ENCODE peak calls at places on chromosomes 12 and 14, in four cellular contexts. F is mesenchymal stem cell, N is H1, K is trophoblast cell. Y is an unnamed sample.

GRCh38 chr14:23378612-23379220 is 1.9 kb downstream of the CMTM5 start:
- DNase-seq in F (no peak), N (no peak), K (no peak), Y (no peak)

GRCh38 chr12:124713436-124714082 is 146.1 kb upstream of the NCOR2 start:
- DNase-seq in F (peak), N (no peak), K (peak), Y (no peak)

GRCh38 chr14:73802431-73803188 is 49.0 kb upstream of the PTGR2 start:
- DNase-seq in F (peak), N (no peak), K (no peak), Y (no peak)

GRCh38 chr12:126898562-126898961 is 1368.4 kb upstream of the TMEM132C start:
- DNase-seq in F (no peak), N (no peak), K (no peak), Y (no peak)

GRCh38 chr12:65595016-65595560 is 229.2 kb upstream of the HMGA2 start:
- DNase-seq in F (no peak), N (peak), K (no peak), Y (no peak)

GRCh38 chr12:132429122-132429931 is 60.6 kb upstream of the FBRSL1 start:
- DNase-seq in F (no peak), N (peak), K (no peak), Y (no peak)

GRCh38 chr12:92234533-92234932 is 88.9 kb upstream of the BTG1 start:
- DNase-seq in F (no peak), N (no peak), K (no peak), Y (no peak)

GRCh38 chr14:94769413-94770250 is at the start of gene GSC:
- DNase-seq in F (peak), N (peak), K (no peak), Y (no peak)

GRCh38 chr14:96280104-96280503 is 24.1 kb downstream of the BDKRB1 start:
- DNase-seq in F (peak), N (no peak), K (no peak), Y (no peak)

GRCh38 chr14:87109271-87109670 is 883.7 kb downstream of the GALC start:
- DNase-seq in F (no peak), N (no peak), K (no peak), Y (no peak)

GRCh38 chr12:130806574-130806973 is 32.5 kb downstream of the STX2 start:
- DNase-seq in F (no peak), N (no peak), K (no peak), Y (no peak)

GRCh38 chr14:60652674-60653387 is 3.6 kb upstream of the SIX1 start:
- DNase-seq in F (no peak), N (no peak), K (no peak), Y (peak)

GRCh38 chr14:60653388-60653690 is 4.1 kb upstream of the SIX1 start:
- DNase-seq in F (no peak), N (peak), K (no peak), Y (no peak)

GRCh38 chr14:60653709-60654161 is 4.5 kb upstream of the SIX1 start:
- DNase-seq in F (no peak), N (peak), K (no peak), Y (no peak)

GRCh38 chr14:60655114-60655897 is 6.0 kb upstream of the SIX1 start:
- DNase-seq in F (no peak), N (peak), K (no peak), Y (peak)

GRCh38 chr14:60654303-60654925 is 5.1 kb upstream of the SIX1 start:
- DNase-seq in F (no peak), N (no peak), K (no peak), Y (peak)
- H3K4me3 ChIP-seq in F (no peak), N (no peak), K (no peak), Y (no peak)

DNA sequence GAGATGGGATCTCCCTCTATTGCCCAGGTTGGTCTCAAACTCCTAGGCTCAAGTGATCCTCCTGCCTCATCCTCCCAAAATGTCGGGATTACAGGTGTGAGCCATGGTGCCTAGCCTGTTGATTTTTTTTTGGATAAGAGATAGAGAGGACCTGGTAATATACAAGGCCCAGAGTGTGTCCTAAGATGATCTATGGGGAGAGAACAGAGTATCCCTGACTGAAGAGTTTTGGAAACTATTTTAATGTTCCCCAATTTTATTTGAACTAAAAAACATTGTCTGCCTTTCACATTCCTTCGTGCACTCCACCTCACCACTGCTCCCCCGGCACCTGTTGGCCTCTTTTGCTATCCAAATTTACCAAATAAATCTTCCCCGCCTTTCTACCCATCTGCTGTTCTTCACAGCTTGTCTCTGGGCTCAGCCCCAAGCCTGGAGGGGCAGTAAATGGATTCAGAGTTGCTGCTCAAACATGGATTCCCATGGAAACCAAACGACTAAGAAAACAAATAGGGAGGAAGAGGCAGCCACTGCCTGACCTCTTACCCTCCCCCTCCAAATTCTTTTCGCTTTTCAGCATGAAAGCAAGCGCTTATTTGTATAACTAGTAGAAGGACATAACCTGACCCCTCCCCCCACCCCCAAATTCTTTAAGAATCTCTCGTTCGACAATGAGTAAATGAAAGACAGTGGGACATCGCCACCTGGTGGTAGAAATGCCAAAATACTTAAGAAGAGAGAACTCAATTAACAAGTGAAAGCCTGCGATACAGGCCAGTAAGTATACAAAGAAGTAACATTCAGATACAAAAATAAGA is 22.6 kb downstream of the OR10G3 start:
- DNase-seq in F (peak), N (peak), K (peak), Y (peak)
- H2BK12ac ChIP-seq in F (no peak), N (peak), K (no peak), Y (no peak)

GRCh38 chr14:89955418-89956293 is at the start of gene TDP1:
- DNase-seq in F (peak), N (peak), K (peak), Y (peak)

GRCh38 chr14:89954045-89955021 is at the start of gene EFCAB11:
- DNase-seq in F (peak), N (peak), K (peak), Y (peak)

GRCh38 chr14:89957791-89958190 is 2.1 kb downstream of the TDP1 start:
- DNase-seq in F (peak), N (no peak), K (no peak), Y (no peak)

GRCh38 chr14:89955022-89955414 is 488 bp upstream of the EFCAB11 start:
- DNase-seq in F (no peak), N (no peak), K (no peak), Y (no peak)

GRCh38 chr14:89956294-89957009 is 725 bp downstream of the TDP1 start:
- DNase-seq in F (peak), N (no peak), K (peak), Y (peak)
- H2AFZ ChIP-seq in F (peak), N (peak), K (peak), Y (peak)

GRCh38 chr14:100214768-100215079 is 24.2 kb upstream of the YY1 start:
- DNase-seq in F (peak), N (no peak), K (no peak), Y (no peak)

GRCh38 chr14:100212476-100213333 is 26.2 kb upstream of the YY1 start:
- DNase-seq in F (no peak), N (no peak), K (no peak), Y (no peak)

GRCh38 chr14:100213587-100213955 is 25.4 kb upstream of the YY1 start:
- DNase-seq in F (no peak), N (no peak), K (no peak), Y (no peak)

GRCh38 chr14:100215330-100215885 is 23.5 kb upstream of the YY1 start:
- DNase-seq in F (no peak), N (no peak), K (no peak), Y (no peak)

GRCh38 chr14:100213956-100214767 is 24.8 kb upstream of the YY1 start:
- DNase-seq in F (peak), N (peak), K (peak), Y (peak)
- H3K4me3 ChIP-seq in F (peak), N (peak), K (peak), Y (peak)

DNA sequence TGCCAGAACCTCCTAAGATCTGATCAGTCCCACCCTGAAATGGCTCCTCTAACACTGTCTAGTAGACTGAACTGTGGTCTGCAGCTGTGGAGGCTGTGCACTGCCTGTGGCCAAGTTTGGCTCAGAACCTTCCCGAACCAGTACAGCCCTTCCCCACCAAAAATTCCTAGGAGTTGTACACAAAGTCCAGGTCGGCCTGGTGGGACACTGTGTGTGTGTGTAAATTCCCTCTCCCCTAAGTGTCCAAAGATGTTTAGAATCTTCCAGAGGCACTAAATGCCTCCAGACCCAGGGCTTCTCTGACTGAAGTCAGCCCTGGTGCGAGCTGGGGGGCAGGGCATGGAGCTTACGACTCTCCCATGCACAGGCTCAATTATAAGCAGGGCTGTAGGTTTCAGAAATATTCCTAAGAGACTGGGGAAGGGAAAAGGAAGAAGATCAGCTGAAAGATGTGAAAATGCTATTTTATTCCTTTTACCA is 107.0 kb upstream of the ATF7IP start:
- DNase-seq in F (no peak), N (no peak), K (no peak), Y (no peak)
- H2BK12ac ChIP-seq in F (peak), N (peak), K (peak), Y (peak)

GRCh38 chr12:71107976-71108749 is 49.6 kb downstream of the TSPAN8 start:
- DNase-seq in F (no peak), N (no peak), K (no peak), Y (no peak)

GRCh38 chr12:71109834-71110233 is 48.0 kb downstream of the TSPAN8 start:
- DNase-seq in F (no peak), N (no peak), K (no peak), Y (no peak)
- H2AFZ ChIP-seq in F (no peak), N (no peak), K (no peak), Y (no peak)

GRCh38 chr12:81078469-81079196 is 754 bp downstream of the ACSS3 start:
- DNase-seq in F (peak), N (no peak), K (no peak), Y (no peak)
- H3K4me3 ChIP-seq in F (peak), N (peak), K (peak), Y (peak)

DNA sequence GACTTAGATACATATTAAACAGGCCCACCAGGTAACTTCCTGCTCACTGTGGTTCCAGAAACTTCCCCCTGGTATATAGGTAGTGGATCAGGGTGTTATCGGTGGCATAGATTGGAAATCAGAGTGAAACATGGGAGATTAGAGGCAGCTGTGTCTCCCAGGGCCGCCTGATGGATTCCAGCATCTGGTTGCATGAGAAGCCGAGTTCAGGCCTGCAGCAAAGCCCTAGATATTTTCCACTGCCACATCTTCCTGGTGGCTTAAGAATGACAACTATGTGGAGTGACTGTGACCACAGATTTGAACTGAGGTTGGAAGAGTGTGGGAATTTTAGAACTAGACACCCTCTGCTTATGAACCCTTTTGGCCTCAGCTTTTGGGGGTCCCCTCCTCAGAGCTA is 184.8 kb upstream of the NTF3 start:
- DNase-seq in F (no peak), N (no peak), K (no peak), Y (no peak)
- H2BK12ac ChIP-seq in F (no peak), N (no peak), K (no peak), Y (no peak)

GRCh38 chr12:45670339-45671065 is 59.0 kb upstream of the ARID2 start:
- DNase-seq in F (no peak), N (no peak), K (no peak), Y (no peak)

GRCh38 chr12:45671254-45671653 is 58.3 kb upstream of the ARID2 start:
- DNase-seq in F (peak), N (no peak), K (no peak), Y (no peak)

GRCh38 chr12:45675534-45675933 is 54.0 kb upstream of the ARID2 start:
- DNase-seq in F (no peak), N (no peak), K (no peak), Y (no peak)

GRCh38 chr12:45674181-45674580 is 55.3 kb upstream of the ARID2 start:
- DNase-seq in F (no peak), N (no peak), K (no peak), Y (no peak)

DNA sequence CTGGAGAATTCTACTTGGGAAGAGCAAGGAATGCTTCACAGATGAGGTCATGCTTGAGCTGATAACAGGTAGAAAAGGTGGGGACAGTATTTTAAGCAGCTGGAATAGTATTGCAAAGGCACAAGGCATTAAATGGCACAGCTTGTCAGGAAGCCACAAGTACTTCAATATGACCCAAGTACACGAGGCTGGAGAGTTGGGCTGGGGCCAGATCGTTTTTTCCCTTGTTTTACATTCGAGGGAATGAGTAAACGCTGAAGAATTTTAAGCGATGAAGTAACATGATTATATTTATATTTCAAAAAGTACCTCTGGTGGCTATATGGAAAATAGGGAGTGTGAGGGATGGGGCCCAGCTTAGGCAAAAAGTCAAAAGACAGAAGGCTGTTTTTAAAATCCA is 54.9 kb upstream of the ARID2 start:
- DNase-seq in F (peak), N (no peak), K (peak), Y (no peak)
- H2AFZ ChIP-seq in F (no peak), N (no peak), K (no peak), Y (no peak)